ENCODE peak calls at places on chromosome 1, in ten cellular contexts. K, D, G, V, N, E, B, J, L and P are unnamed samples.
A peak's percentile ranks its signal among the peaks of the same experiment; 100 is the strongest.

GRCh38 chr1:183023146-183023600 is at the start of gene LAMC1:
- DNase-seq in J (peak; percentile 79), D (peak; percentile 66), L (no peak), K (no peak), B (peak; percentile 94), E (peak; percentile 41), N (peak; percentile 74), V (peak; percentile 28), G (peak; percentile 96), P (peak; percentile 93)

GRCh38 chr1:29557066-29557465 is 320.7 kb downstream of the PTPRU start:
- DNase-seq in G (no peak), V (no peak), K (no peak), E (no peak), J (no peak), D (no peak), L (no peak), N (no peak), B (no peak), P (no peak)

GRCh38 chr1:40122865-40123264 is 25.8 kb upstream of the PPT1 start:
- DNase-seq in B (no peak), N (no peak), L (no peak), V (peak; percentile 49), D (no peak), K (no peak), E (no peak), G (no peak), J (no peak), P (no peak)

GRCh38 chr1:27704958-27705357 is 20.8 kb upstream of the FAM76A start:
- DNase-seq in N (no peak), V (no peak), L (no peak), J (no peak), D (no peak), G (no peak), E (no peak), K (no peak), B (no peak), P (no peak)

GRCh38 chr1:30413111-30413440 is 310.3 kb downstream of the MATN1 start:
- DNase-seq in V (no peak), N (no peak), L (no peak), B (no peak), K (no peak), E (no peak), J (no peak), G (no peak), D (no peak), P (no peak)

GRCh38 chr1:221712776-221713431 is 29.0 kb downstream of the DUSP10 start:
- DNase-seq in K (no peak), V (peak; percentile 59), G (no peak), L (peak; percentile 76), N (peak; percentile 62), J (no peak), B (no peak), D (peak; percentile 64), E (no peak), P (no peak)

GRCh38 chr1:226274138-226274537 is 34.8 kb downstream of the LIN9 start:
- DNase-seq in N (no peak), V (no peak), L (no peak), E (no peak), B (peak; percentile 52), K (no peak), G (no peak), J (no peak), D (no peak), P (no peak)

GRCh38 chr1:216739771-216740170 is 16.5 kb upstream of the ESRRG start:
- DNase-seq in B (no peak), G (no peak), J (no peak), V (no peak), N (no peak), L (no peak), K (no peak), D (no peak), E (no peak), P (no peak)

GRCh38 chr1:217089239-217090014 is 366.2 kb upstream of the ESRRG start:
- DNase-seq in L (no peak), G (peak; percentile 43), N (no peak), J (no peak), K (no peak), D (peak; percentile 48), V (peak; percentile 81), E (no peak), B (peak; percentile 78), P (peak; percentile 19)

GRCh38 chr1:201769966-201770365 is 59.0 kb upstream of the IPO9 start:
- DNase-seq in V (no peak), B (peak; percentile 93), E (no peak), N (peak; percentile 83), L (no peak), G (no peak), D (no peak), J (no peak), K (no peak), P (peak; percentile 38)

GRCh38 chr1:94741510-94741909 is 78.6 kb upstream of the SLC44A3 start:
- DNase-seq in G (no peak), E (no peak), J (no peak), L (no peak), V (no peak), B (no peak), K (no peak), D (no peak), N (no peak), P (no peak)

GRCh38 chr1:234988160-234988528 is 140.5 kb downstream of the TOMM20 start:
- DNase-seq in V (no peak), J (no peak), N (no peak), K (no peak), E (no peak), D (no peak), B (no peak), L (no peak), G (no peak), P (no peak)
- H3K4me1 ChIP-seq in V (peaks cover 2% of the 10 kb centered on the region), J (peaks cover 7% of the 10 kb centered on the region), N (peaks cover 5% of the 10 kb centered on the region), K (peaks cover 27% of the 10 kb centered on the region), E (peaks cover 5% of the 10 kb centered on the region), D (peaks cover 28% of the 10 kb centered on the region), B (peaks cover 13% of the 10 kb centered on the region), L (peaks cover 14% of the 10 kb centered on the region), G (no peaks in the 10 kb centered on the region), P (peaks cover 16% of the 10 kb centered on the region)

DNA sequence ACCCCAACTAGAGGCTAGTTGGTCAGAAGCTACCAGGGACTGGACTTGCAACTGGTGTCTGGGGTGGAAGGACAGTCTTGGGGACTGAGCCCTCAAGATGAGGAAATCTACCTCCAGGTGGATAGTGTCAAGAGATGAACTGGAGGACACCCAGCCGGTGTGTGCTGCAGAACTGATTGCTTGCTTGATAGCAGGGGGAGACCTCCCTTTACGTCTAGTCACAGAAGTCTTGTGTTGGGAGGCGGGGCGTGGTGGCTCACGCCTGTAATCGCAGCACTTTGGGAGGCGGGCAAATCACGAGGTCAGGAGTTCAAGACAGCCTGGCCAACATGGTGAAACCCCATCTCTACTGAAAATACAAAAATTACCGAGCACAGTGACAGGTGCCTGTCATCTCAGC is 4.9 kb downstream of the RCC2 start:
- DNase-seq in E (no peak), D (no peak), J (no peak), N (no peak), G (no peak), B (no peak), L (no peak), K (no peak), V (no peak), P (no peak)
- H3K4me1 ChIP-seq in E (peaks cover 10% of the 10 kb centered on the region), D (peaks cover 11% of the 10 kb centered on the region), J (no peaks in the 10 kb centered on the region), N (no peaks in the 10 kb centered on the region), G (no peaks in the 10 kb centered on the region), B (no peaks in the 10 kb centered on the region), L (peaks cover 6% of the 10 kb centered on the region), K (peaks cover 7% of the 10 kb centered on the region), V (no peaks in the 10 kb centered on the region), P (peaks cover 6% of the 10 kb centered on the region)

DNA sequence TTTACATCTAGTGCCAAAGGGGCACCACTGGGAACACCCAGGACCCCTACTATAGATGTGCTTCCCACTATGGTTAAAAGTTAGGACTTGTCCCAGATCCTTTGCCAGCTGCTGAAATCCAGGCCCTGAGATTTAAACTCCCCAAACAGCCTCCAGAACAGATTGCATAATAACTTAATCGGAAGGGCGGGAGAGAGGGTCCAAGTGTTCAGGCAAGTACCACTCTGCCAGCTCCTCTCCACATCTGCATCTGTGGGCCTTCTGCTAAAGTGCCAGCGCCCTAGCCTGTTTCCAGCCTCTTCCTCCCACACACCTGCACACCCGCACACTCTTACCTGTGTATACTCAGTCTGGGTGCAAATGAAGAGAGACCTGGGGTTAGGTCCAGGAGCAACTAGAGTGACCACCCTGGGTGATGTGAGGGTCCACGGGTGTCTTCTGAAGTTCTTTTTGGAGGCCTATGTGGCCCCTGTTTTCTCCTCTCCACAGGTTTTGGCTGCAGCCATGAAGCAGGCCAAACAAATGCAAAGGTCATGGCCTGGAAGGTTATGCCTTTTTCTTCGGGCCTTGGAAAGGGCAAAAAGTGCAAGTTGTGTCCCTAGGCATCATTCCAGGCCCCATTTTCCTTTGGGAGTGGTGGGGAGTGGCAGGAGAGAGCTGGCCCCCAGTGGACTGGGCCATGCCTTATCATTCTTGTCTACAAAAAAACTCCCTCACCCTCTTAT is 29.3 kb downstream of the KIRREL1 start:
- DNase-seq in D (no peak), G (no peak), K (no peak), L (no peak), B (peak; percentile 74), V (no peak), J (no peak), E (no peak), N (no peak), P (no peak)
- H3K4me1 ChIP-seq in D (peaks cover 55% of the 10 kb centered on the region), G (no peaks in the 10 kb centered on the region), K (peaks cover 68% of the 10 kb centered on the region), L (no peaks in the 10 kb centered on the region), B (peaks cover 18% of the 10 kb centered on the region), V (no peaks in the 10 kb centered on the region), J (no peaks in the 10 kb centered on the region), E (peaks cover 8% of the 10 kb centered on the region), N (peaks cover 14% of the 10 kb centered on the region), P (peaks cover 21% of the 10 kb centered on the region)

GRCh38 chr1:21922103-21923014 is 14.8 kb downstream of the HSPG2 start:
- DNase-seq in K (no peak), V (no peak), G (no peak), J (no peak), L (no peak), D (no peak), E (no peak), B (no peak), N (no peak), P (no peak)

GRCh38 chr1:21926065-21926464 is 11.0 kb downstream of the HSPG2 start:
- DNase-seq in V (peak; percentile 56), K (no peak), D (no peak), L (no peak), E (no peak), J (no peak), G (no peak), B (no peak), N (no peak), P (no peak)

GRCh38 chr1:21925334-21925940 is 11.7 kb downstream of the HSPG2 start:
- DNase-seq in J (no peak), E (no peak), D (no peak), N (peak; percentile 63), V (no peak), L (no peak), K (no peak), B (no peak), G (no peak), P (no peak)

GRCh38 chr1:21926814-21927530 is 10.1 kb downstream of the HSPG2 start:
- DNase-seq in V (no peak), N (peak; percentile 86), G (no peak), L (no peak), D (no peak), E (no peak), B (peak; percentile 56), J (no peak), K (no peak), P (peak; percentile 90)

DNA sequence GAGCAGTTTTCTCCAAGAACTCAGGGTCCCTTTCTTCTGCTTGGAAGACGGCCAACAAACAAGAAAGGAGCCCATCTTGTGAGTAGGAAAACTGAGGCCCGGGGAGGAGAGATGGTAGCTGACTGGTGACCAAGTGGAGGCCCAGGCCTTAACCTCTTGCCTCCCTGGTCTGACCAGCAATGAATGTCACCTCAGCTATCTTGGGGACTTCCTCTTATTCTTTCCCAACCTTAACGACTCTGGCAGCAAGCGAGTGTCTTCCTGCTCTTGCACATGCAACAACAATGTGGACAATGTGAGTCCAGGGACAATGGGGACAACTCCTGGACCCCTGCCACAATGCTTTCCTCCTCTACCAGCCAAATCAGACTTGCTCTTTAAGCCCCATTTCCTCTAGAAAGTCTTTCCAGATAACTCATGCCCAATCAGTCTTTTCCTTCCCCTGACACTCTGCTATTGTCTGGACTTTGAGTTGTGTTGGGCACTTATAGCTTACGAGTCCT is 12.6 kb downstream of the HSPG2 start:
- DNase-seq in D (no peak), G (no peak), N (no peak), E (no peak), K (no peak), B (no peak), L (no peak), J (no peak), V (peak; percentile 86), P (peak; percentile 81)
- H3K4me1 ChIP-seq in D (peaks cover 78% of the 10 kb centered on the region), G (no peaks in the 10 kb centered on the region), N (peaks cover 11% of the 10 kb centered on the region), E (peaks cover 3% of the 10 kb centered on the region), K (peaks cover 70% of the 10 kb centered on the region), B (peaks cover 74% of the 10 kb centered on the region), L (no peaks in the 10 kb centered on the region), J (no peaks in the 10 kb centered on the region), V (peaks cover 9% of the 10 kb centered on the region), P (peaks cover 61% of the 10 kb centered on the region)